ENCODE peak calls at places on chromosomes 1 and 21, in six cellular contexts. V is K562, Z is kidney epithelial cell, Y is GM23338, A is right lobe of liver, M is fibroblast of the aortic adventitia. S is an unnamed sample.
A peak's percentile ranks its signal among the peaks of the same experiment; 100 is the strongest.

GRCh38 chr1:55310517-55310927 is 95.4 kb upstream of the USP24 start:
- DNase-seq in V (no peak), Y (no peak), M (peak; percentile 97), A (no peak), Z (peak; percentile 89), S (peak; percentile 91)

GRCh38 chr21:29676395-29676794 is 263.4 kb downstream of the GRIK1 start:
- DNase-seq in A (no peak), Y (peak; percentile 10), M (no peak), V (no peak), Z (no peak), S (no peak)

GRCh38 chr1:71364236-71364635 is 283.4 kb upstream of the ZRANB2 start:
- DNase-seq in A (no peak), M (peak; percentile 33), Y (no peak), V (no peak), Z (no peak), S (peak; percentile 29)

GRCh38 chr1:73998348-73998959 is 199.5 kb downstream of the LRRIQ3 start:
- DNase-seq in V (no peak), Y (peak; percentile 67), Z (peak; percentile 7), A (no peak), M (peak; percentile 44), S (peak; percentile 32)

GRCh38 chr1:101221945-101222429 is 14.8 kb upstream of the S1PR1 start:
- DNase-seq in A (no peak), V (no peak), Y (no peak), M (no peak), Z (no peak), S (no peak)

GRCh38 chr1:220528049-220528678 is at the start of gene MARK1:
- DNase-seq in V (peak; percentile 20), Z (no peak), Y (peak; percentile 79), M (peak; percentile 1), A (peak; percentile 56), S (no peak)

GRCh38 chr1:178960781-178961180 is 64.9 kb upstream of the FAM20B start:
- DNase-seq in M (no peak), Z (no peak), Y (no peak), A (no peak), V (no peak), S (no peak)

GRCh38 chr1:61244114-61244513 is 161.8 kb downstream of the NFIA start:
- DNase-seq in A (no peak), Z (no peak), V (no peak), M (peak; percentile 94), Y (no peak), S (peak; percentile 29)

GRCh38 chr21:37606549-37606948 is 240.0 kb downstream of the DYRK1A start:
- DNase-seq in V (no peak), M (no peak), Z (no peak), Y (no peak), A (no peak), S (no peak)

GRCh38 chr1:160070243-160071163 is 543 bp upstream of the KCNJ10 start:
- DNase-seq in V (peak; percentile 86), Y (peak; percentile 94), Z (no peak), A (peak; percentile 77), M (peak; percentile 35), S (no peak)

GRCh38 chr1:18697541-18697940 is 66.9 kb downstream of the PAX7 start:
- DNase-seq in Z (no peak), A (no peak), V (no peak), Y (no peak), M (no peak), S (no peak)

GRCh38 chr1:43348343-43348808 is 10.4 kb upstream of the CDC20 start:
- DNase-seq in Y (no peak), A (no peak), M (no peak), Z (no peak), V (no peak), S (no peak)

GRCh38 chr1:113804421-113805255 is 7.6 kb downstream of the RSBN1 start:
- DNase-seq in M (peak; percentile 89), V (peak; percentile 82), A (no peak), Z (no peak), Y (no peak), S (no peak)

GRCh38 chr21:45162115-45162514 is 87.7 kb downstream of the ADARB1 start:
- DNase-seq in Z (no peak), Y (no peak), A (no peak), V (no peak), M (no peak), S (no peak)

GRCh38 chr1:116817582-116818064 is 63.4 kb downstream of the CD2 start:
- DNase-seq in Z (no peak), V (peak; percentile 95), Y (peak; percentile 88), M (peak; percentile 22), A (no peak), S (peak; percentile 6)
- TF ChIP-seq CTCF in Z (peak; percentile 59), V (peak; percentile 98), Y (peak; percentile 71), M (peak; percentile 38), A (peak; percentile 50), S (peak; percentile 70)

DNA sequence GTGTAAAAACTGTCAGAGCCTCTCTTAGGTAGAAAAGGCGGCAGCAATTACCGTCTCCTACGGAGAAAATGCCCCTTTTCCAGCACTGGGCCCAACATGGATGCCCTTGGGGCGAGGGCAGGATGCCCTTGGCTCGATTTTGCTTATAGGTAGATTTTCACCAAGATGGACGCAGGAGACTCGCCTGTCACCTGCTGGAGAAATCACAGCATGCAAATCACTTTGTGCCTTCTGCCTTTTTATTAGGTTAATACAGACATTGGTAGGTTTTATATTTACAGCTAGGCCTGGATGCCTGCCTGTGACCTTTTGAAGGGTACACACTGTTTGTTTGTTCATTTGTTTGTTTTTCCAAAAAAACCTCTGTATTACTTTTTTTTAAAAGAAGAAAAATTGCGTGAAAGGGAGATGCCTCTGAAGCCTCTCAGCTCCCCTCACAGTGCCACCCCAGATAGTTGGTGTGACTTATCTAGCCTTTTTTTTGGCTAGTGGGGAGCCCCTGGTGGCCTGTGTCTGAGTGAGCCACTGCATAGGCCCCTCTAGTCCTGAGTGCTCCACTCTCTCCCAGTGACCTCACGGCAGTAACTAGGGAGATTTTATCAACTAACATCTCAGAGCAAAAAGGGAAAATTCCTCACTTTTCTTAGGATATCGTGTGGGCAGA is 2.5 kb downstream of the ATP1B1 start:
- DNase-seq in M (no peak), Y (peak; percentile 46), Z (no peak), V (no peak), A (peak; percentile 75), S (no peak)
- TF ChIP-seq CTCF in M (no peak), Y (peak; percentile 38), Z (peak; percentile 42), V (no peak), A (peak; percentile 42), S (peak; percentile 44)

DNA sequence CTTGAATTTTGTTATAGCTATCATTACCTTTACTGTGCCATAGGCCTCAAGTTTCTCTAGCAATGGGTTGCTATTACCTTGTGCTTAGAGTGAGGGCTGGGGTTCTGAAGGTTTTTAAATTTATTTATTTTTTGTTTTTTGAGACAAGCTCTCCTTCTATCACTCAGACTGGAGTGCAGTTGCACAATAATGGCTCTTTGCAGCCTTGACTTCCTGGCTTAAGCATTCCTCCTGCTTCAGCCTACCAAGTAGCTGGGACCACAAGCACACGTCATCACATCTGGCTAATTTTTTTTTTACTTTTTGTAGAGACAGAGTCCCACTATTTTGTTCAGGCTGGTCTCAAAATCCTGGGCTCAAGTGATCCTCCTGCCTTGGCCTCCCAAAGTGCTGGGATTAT is 41.5 kb downstream of the SNX27 start:
- DNase-seq in Z (no peak), Y (no peak), A (no peak), V (no peak), M (peak; percentile 32), S (no peak)
- TF ChIP-seq CTCF in Z (no peak), Y (no peak), A (no peak), V (no peak), M (no peak), S (no peak)

DNA sequence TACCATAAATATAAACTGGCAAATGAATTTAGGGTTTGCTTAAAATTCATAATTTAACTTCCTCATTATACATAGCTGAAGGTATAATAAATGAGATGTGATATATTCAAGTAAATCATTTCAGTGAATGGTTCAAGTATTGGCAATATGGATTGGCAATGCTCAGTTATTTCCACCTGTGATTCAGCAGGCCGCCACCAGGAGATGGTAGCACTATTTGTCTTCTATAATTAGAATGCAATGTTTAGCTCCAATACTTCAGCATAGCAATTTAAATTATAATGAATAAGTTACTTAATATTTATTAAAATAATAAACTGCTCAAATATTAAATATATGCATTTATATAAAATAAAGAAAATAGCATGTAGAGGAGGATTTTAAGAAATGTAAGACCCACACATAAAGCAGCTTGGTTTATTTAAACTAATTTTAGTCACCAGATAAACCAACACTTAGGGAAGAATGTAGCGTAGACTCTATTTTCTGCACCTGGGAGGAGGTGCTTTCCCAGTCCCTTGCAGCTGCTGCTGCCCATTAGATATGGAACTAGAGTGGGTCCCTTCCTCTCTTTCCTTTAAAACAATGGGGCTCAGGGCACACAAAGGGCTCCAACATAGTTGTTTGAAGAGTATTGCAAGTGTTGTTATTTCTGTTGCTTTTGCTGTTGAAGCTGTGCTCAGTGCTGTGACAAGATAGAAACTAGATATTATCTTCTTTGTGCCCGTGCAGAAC is 62.1 kb downstream of the PLPPR4 start:
- DNase-seq in Z (no peak), M (peak; percentile 1), Y (peak; percentile 44), V (no peak), A (no peak), S (no peak)
- TF ChIP-seq CTCF in Z (peak; percentile 34), M (peak; percentile 51), Y (peak; percentile 48), V (peak; percentile 24), A (peak; percentile 15), S (peak; percentile 49)

GRCh38 chr1:52002038-52002917 is 11.8 kb upstream of the RAB3B start:
- DNase-seq in A (no peak), V (peak; percentile 89), Y (peak; percentile 98), M (peak; percentile 96), Z (peak; percentile 79), S (peak; percentile 64)
- TF ChIP-seq CTCF in A (peak; percentile 92), V (peak; percentile 86), Y (peak; percentile 96), M (peak; percentile 97), Z (peak; percentile 74), S (peak; percentile 91)

GRCh38 chr1:63678200-63678599 is 85.0 kb downstream of the PGM1 start:
- DNase-seq in Y (no peak), Z (no peak), M (no peak), A (no peak), V (no peak), S (no peak)

GRCh38 chr1:63674865-63675815 is 81.9 kb downstream of the PGM1 start:
- DNase-seq in A (no peak), Z (no peak), V (no peak), Y (no peak), M (peak; percentile 94), S (no peak)

GRCh38 chr1:63671514-63671913 is 78.3 kb downstream of the PGM1 start:
- DNase-seq in Y (no peak), A (no peak), Z (no peak), V (no peak), M (no peak), S (no peak)

GRCh38 chr1:63677497-63677896 is 84.3 kb downstream of the PGM1 start:
- DNase-seq in Y (no peak), V (no peak), A (no peak), Z (no peak), M (no peak), S (no peak)

GRCh38 chr1:63674238-63674864 is 81.1 kb downstream of the PGM1 start:
- DNase-seq in Z (no peak), V (peak; percentile 41), M (peak; percentile 99), Y (peak; percentile 92), A (peak; percentile 74), S (peak; percentile 62)
- TF ChIP-seq CTCF in Z (peak; percentile 87), V (peak; percentile 59), M (peak; percentile 86), Y (peak; percentile 86), A (peak; percentile 61), S (peak; percentile 89)

S was measured in retinal pigment epithelial cell.